ENCODE peak calls at places on chromosome 20, in eight cellular contexts. P, T, J, N, K, X, B and F are unnamed samples.

GRCh38 chr20:57133926-57134650 is 132.4 kb downstream of the BMP7 start:
- DNase-seq in P (no peak), T (no peak), K (no peak), N (no peak), J (no peak), B (no peak), X (no peak), F (no peak)

GRCh38 chr20:58669287-58670006 is 18.4 kb downstream of the STX16 start:
- DNase-seq in B (no peak), N (no peak), T (no peak), P (no peak), X (peak), K (no peak), J (no peak), F (no peak)

GRCh38 chr20:53163486-53163885 is 191.3 kb downstream of the TSHZ2 start:
- DNase-seq in X (no peak), P (no peak), B (no peak), K (no peak), N (no peak), T (peak), J (no peak), F (no peak)

GRCh38 chr20:36629719-36630340 is 16.2 kb downstream of the SLA2 start:
- DNase-seq in K (no peak), B (no peak), J (no peak), X (no peak), N (no peak), T (no peak), P (peak), F (no peak)

GRCh38 chr20:1866834-1867233 is 28.4 kb upstream of the SIRPA start:
- DNase-seq in N (no peak), K (no peak), P (no peak), B (no peak), T (no peak), X (no peak), J (no peak), F (no peak)

GRCh38 chr20:44092551-44093248 is 94.3 kb downstream of the JPH2 start:
- DNase-seq in N (no peak), K (no peak), X (peak), J (no peak), B (no peak), P (no peak), T (peak), F (no peak)

GRCh38 chr20:59743308-59743707 is 139.0 kb downstream of the PHACTR3 start:
- DNase-seq in T (no peak), N (no peak), X (no peak), P (no peak), K (no peak), B (no peak), J (no peak), F (no peak)

GRCh38 chr20:60389441-60389840 is 431.2 kb downstream of the CDH26 start:
- DNase-seq in J (no peak), T (no peak), P (no peak), N (no peak), K (no peak), B (no peak), X (no peak), F (no peak)

GRCh38 chr20:1469306-1469905 is 2.8 kb upstream of the NSFL1C start:
- DNase-seq in J (no peak), K (no peak), B (no peak), N (no peak), T (no peak), P (no peak), X (no peak), F (no peak)

GRCh38 chr20:43046946-43047345 is 142.8 kb downstream of the PTPRT start:
- DNase-seq in P (no peak), T (no peak), X (no peak), B (no peak), N (no peak), K (no peak), J (no peak), F (no peak)

GRCh38 chr20:40049838-40050237 is 639.2 kb downstream of the MAFB start:
- DNase-seq in B (no peak), J (no peak), T (no peak), X (no peak), K (no peak), P (no peak), N (no peak), F (no peak)

GRCh38 chr20:24431650-24432049 is 37.8 kb upstream of the SYNDIG1 start:
- DNase-seq in J (no peak), P (no peak), K (no peak), N (no peak), T (no peak), B (no peak), X (no peak), F (no peak)

GRCh38 chr20:11581271-11581670 is 336.4 kb upstream of the BTBD3 start:
- DNase-seq in K (no peak), T (no peak), N (no peak), X (no peak), B (no peak), J (no peak), P (no peak), F (no peak)

GRCh38 chr20:11394145-11394833 is 523.4 kb upstream of the BTBD3 start:
- DNase-seq in X (no peak), K (no peak), P (no peak), B (no peak), J (no peak), N (no peak), T (peak), F (no peak)

GRCh38 chr20:44097521-44098255 is 89.3 kb downstream of the JPH2 start:
- DNase-seq in P (no peak), J (no peak), B (no peak), N (no peak), X (no peak), K (no peak), T (peak), F (no peak)

GRCh38 chr20:11117808-11118528 is 444.2 kb upstream of the JAG1 start:
- DNase-seq in J (no peak), X (no peak), K (no peak), B (no peak), P (no peak), T (peak), N (no peak), F (no peak)

GRCh38 chr20:10696650-10697049 is 22.9 kb upstream of the JAG1 start:
- DNase-seq in K (no peak), X (peak), T (no peak), J (no peak), N (no peak), B (no peak), P (no peak), F (no peak)

GRCh38 chr20:44695295-44696230 is 19.6 kb upstream of the CCN5 start:
- DNase-seq in J (no peak), B (no peak), P (no peak), N (no peak), T (peak), X (peak), K (no peak), F (no peak)

GRCh38 chr20:53084408-53084997 is 112.3 kb downstream of the TSHZ2 start:
- DNase-seq in X (no peak), B (no peak), N (no peak), K (no peak), T (no peak), P (no peak), J (no peak), F (no peak)

GRCh38 chr20:41182296-41183212 is 45.2 kb downstream of the PLCG1 start:
- DNase-seq in K (no peak), X (no peak), N (no peak), P (no peak), J (no peak), B (no peak), T (no peak), F (no peak)

GRCh38 chr20:62879275-62880146 is 17.9 kb upstream of the TCFL5 start:
- DNase-seq in X (no peak), K (no peak), J (no peak), T (no peak), P (no peak), N (no peak), B (no peak), F (no peak)

GRCh38 chr20:17558154-17558940 is 11.5 kb upstream of the DSTN start:
- DNase-seq in P (no peak), K (peak), B (no peak), J (no peak), N (peak), T (peak), X (no peak), F (no peak)

DNA sequence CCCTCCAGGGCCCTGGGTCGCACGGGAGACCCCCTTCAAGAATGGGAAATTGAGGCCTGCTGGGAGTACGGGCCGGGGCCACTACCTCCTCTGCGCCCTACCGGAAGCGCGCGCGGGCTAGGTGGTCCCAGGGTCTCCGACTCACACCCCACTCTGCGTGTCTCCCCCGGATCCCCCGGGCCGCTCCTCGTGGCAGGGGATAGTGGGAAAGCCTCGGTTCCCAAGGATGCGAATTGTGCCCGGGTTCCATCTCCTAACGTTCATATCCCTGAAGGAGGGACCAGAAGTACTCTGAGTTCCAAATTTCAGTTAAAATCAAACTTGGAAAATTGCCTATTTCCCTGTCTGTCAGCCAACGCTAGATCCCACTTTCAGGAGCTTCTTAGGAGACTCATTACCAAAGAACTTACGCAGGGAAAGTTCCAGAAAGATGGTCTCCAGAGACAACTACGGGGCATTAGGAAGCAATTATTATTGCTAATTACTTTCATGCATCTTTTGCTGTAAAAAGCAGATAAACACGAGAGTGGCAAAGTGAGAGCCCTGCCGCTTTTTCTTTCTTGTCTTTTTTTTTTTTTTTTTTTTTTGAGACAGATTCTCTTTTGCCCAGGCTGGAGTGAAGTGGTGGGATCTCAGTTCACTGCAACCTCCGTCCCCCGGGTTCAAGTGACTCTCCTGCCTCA is 858 bp downstream of the FAM83D start:
- DNase-seq in X (peak), P (no peak), K (no peak), T (peak), N (no peak), B (no peak), J (no peak), F (no peak)
- H3K27ac ChIP-seq in X (peak), P (peak), K (no peak), T (peak), N (no peak), B (no peak), J (peak), F (no peak)

DNA sequence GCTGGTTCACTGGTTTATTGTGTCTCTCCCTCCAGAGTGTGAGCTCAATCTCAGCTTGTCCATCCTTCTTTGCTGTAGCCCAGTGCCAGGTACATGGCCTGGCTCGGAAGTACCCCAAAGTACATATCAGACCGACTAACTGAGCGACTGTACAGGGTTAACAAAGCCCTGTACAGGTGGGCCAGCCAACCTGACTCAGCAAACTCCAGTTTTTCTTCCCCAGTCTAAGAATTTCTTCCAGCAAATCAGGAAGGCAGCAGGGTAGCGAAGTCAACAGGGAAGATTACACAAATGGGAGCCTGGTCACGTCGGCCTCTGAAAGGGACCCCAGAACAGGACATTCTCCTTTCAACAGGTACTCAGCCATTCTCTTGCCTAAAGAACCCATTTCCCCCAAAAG is 31.3 kb downstream of the ZMYND8 start:
- DNase-seq in T (no peak), K (no peak), P (no peak), J (no peak), N (no peak), B (no peak), X (no peak), F (no peak)
- H3K27ac ChIP-seq in T (no peak), K (no peak), P (no peak), J (no peak), N (no peak), B (no peak), X (no peak), F (no peak)

GRCh38 chr20:35467339-35468224 is 12.2 kb downstream of the CEP250 start:
- DNase-seq in X (no peak), P (no peak), J (no peak), T (peak), N (peak), B (no peak), K (no peak), F (no peak)
- H3K27ac ChIP-seq in X (no peak), P (no peak), J (no peak), T (no peak), N (peak), B (no peak), K (no peak), F (no peak)

GRCh38 chr20:61756446-61756845 is 309.2 kb downstream of the TAF4 start:
- DNase-seq in P (no peak), B (peak), T (no peak), K (no peak), N (no peak), X (no peak), J (no peak), F (no peak)
- H3K27ac ChIP-seq in P (no peak), B (no peak), T (no peak), K (no peak), N (no peak), X (no peak), J (no peak), F (no peak)

GRCh38 chr20:31918471-31919105 is 33.3 kb downstream of the PDRG1 start:
- DNase-seq in J (no peak), B (no peak), K (no peak), N (no peak), X (no peak), P (no peak), T (no peak), F (no peak)
- H3K27ac ChIP-seq in J (no peak), B (no peak), K (no peak), N (no peak), X (no peak), P (no peak), T (no peak), F (no peak)

DNA sequence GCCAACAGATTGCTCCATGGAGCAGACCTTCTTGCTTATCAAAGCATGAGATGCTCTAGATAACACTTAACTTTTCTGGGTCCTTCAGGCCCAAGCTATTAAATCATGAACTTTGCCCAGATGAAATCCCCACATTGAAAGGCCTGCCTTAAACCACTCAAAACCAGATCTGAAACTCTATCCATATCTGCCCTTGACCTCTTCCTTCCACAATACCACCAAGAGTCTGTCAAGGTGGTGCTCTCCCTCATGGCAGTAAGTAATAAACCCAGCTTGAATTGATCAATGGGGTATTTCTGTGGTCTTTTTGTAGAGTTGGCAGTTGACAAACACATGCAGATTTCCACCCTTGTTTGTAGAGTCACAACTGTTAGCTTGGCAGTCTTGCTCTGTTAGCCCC is 135.5 kb downstream of the ISM1 start:
- DNase-seq in B (no peak), P (no peak), K (no peak), J (no peak), X (no peak), T (no peak), N (no peak), F (no peak)
- H3K27ac ChIP-seq in B (no peak), P (no peak), K (no peak), J (no peak), X (no peak), T (no peak), N (no peak), F (no peak)

DNA sequence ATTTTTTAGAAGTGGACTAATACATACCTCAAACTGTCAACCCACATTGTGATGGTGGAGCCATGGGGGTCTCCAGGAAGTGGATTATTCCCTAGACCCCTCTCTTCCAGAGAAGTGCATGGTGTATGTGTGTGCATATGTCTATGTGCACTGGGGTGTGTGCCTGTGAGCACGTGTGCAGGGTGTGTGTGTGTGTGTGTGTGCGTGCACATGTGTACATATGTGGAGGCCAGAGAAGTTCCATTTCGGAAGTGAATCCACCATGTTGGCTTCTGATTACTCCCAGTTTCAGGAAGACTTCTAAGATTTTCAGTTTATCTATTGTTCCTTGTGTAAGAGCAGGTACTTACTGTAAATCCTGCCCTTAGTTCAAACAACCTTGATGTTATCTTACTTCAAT is 208.5 kb upstream of the SULF2 start:
- DNase-seq in N (no peak), T (no peak), B (no peak), J (no peak), K (no peak), X (no peak), P (no peak), F (no peak)
- H3K27ac ChIP-seq in N (no peak), T (no peak), B (no peak), J (no peak), K (no peak), X (no peak), P (no peak), F (no peak)

GRCh38 chr20:38110525-38111178 is 54.4 kb downstream of the TGM2 start:
- DNase-seq in B (no peak), T (no peak), K (no peak), P (no peak), J (no peak), N (no peak), X (no peak), F (no peak)

GRCh38 chr20:38108438-38109024 is 56.5 kb downstream of the TGM2 start:
- DNase-seq in J (no peak), B (no peak), P (no peak), X (no peak), K (no peak), T (peak), N (no peak), F (no peak)

GRCh38 chr20:38109025-38109541 is 56.0 kb downstream of the TGM2 start:
- DNase-seq in X (no peak), J (no peak), T (peak), P (no peak), B (no peak), N (peak), K (no peak), F (no peak)

GRCh38 chr20:38111366-38112232 is 53.5 kb downstream of the TGM2 start:
- DNase-seq in P (no peak), T (no peak), J (no peak), X (no peak), K (no peak), B (no peak), N (no peak), F (no peak)

GRCh38 chr20:38109657-38110524 is 55.2 kb downstream of the TGM2 start:
- DNase-seq in P (no peak), X (no peak), N (no peak), T (peak), K (peak), B (no peak), J (no peak), F (no peak)
- H3K27ac ChIP-seq in P (no peak), X (no peak), N (no peak), T (peak), K (peak), B (no peak), J (no peak), F (no peak)

DNA sequence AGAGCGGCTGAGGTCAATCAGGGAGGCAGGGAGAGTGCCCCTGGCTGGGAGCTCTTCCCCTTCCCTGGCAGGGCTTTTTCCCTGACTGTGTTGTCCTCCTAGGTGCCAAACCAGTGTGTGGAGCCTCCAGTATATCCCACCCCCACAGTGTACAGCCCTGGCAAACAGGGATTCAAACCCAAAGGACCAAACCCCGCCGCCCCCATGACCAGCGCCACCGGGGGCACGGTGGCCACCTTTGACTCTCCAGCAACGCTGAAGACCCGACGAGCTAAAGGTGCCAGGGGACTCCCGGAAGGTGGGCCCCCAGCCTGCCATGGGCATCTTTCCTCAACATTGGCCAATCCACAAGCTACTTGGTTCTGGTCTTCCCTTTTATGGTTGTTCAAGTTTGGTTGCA is 25.2 kb downstream of the ZNF341 start:
- DNase-seq in B (no peak), X (no peak), K (no peak), P (no peak), N (no peak), J (no peak), T (no peak), F (no peak)
- H3K27ac ChIP-seq in B (no peak), X (no peak), K (no peak), P (no peak), N (no peak), J (no peak), T (no peak), F (no peak)

DNA sequence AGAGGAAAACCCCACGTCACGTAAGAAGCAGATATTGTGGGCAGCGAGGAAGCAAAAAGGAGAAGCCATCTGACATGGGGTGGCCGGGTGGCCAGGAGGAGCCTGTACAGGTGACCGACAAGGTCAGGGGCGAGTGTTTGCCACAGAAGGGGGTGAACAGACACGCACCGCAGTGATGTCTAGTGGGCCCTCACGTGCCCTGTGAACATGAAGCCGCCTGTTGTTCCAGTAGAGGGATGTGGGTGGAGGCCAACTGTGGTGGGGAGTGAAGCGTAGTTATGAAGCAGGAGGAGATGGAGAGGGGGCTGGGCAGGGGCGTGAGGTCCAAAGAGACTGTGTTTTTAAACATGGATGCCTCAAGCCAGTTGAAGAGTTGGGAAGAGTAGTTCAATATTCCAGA is 20.5 kb downstream of the MYT1 start:
- DNase-seq in K (no peak), N (no peak), B (no peak), X (no peak), T (no peak), P (no peak), J (no peak), F (no peak)
- H3K27ac ChIP-seq in K (no peak), N (no peak), B (no peak), X (no peak), T (no peak), P (no peak), J (no peak), F (no peak)